ENCODE peak calls at places on chromosomes 13 and 19, in four cellular contexts. H is HCT116, M is transverse colon, D is K562. V is an unnamed sample. For H3K9me3, the result is how much of the 10 kb centered on the place peaks cover.

GRCh38 chr19:16375157-16375935 is 50.7 kb downstream of the KLF2 start:
- DNase-seq in M (no peak), H (no peak), D (no peak), V (no peak)

GRCh38 chr13:33229446-33230177 is 55.9 kb downstream of the STARD13 start:
- DNase-seq in H (no peak), D (no peak), M (no peak), V (no peak)

GRCh38 chr19:13770013-13770635 is 4.1 kb upstream of the C19orf53 start:
- DNase-seq in M (no peak), H (no peak), D (no peak), V (no peak)

GRCh38 chr13:71864094-71864980 is 2.7 kb downstream of the DACH1 start:
- DNase-seq in M (peak), H (no peak), D (no peak), V (peak)

GRCh38 chr13:75444016-75444415 is 38.0 kb downstream of the TBC1D4 start:
- DNase-seq in H (no peak), M (no peak), D (no peak), V (no peak)

GRCh38 chr19:3404324-3405260 is 38.2 kb downstream of the NFIC start:
- DNase-seq in D (no peak), H (no peak), M (peak), V (peak)

GRCh38 chr13:112350300-112350699 is 25.9 kb upstream of the SPACA7 start:
- DNase-seq in H (no peak), M (no peak), D (no peak), V (no peak)

GRCh38 chr13:20350819-20351218 is 118.7 kb upstream of the GJB6 start:
- DNase-seq in D (no peak), H (no peak), M (no peak), V (no peak)

GRCh38 chr13:27170521-27171243 is 929 bp downstream of the USP12 start:
- DNase-seq in H (peak), M (peak), D (peak), V (peak)

GRCh38 chr19:42235181-42235580 is 7.2 kb downstream of the GSK3A start:
- DNase-seq in H (no peak), M (no peak), D (no peak), V (no peak)

GRCh38 chr19:35879770-35880317 is 11.5 kb downstream of the APLP1 start:
- DNase-seq in M (peak), H (peak), D (peak), V (peak)

GRCh38 chr13:30739646-30740642 is 4.6 kb downstream of the ALOX5AP start:
- DNase-seq in M (no peak), D (no peak), H (peak), V (no peak)

GRCh38 chr13:27053235-27053884 is 118.3 kb downstream of the USP12 start:
- DNase-seq in H (no peak), M (no peak), D (peak), V (no peak)

GRCh38 chr13:87052731-87053130 is 618.4 kb upstream of the SLITRK5 start:
- DNase-seq in H (no peak), M (no peak), D (no peak), V (no peak)

GRCh38 chr19:50817941-50818858 is 5.4 kb downstream of the KLK1 start:
- DNase-seq in M (peak), H (peak), D (peak), V (peak)

GRCh38 chr13:61600360-61601033 is 184.8 kb upstream of the PCDH20 start:
- DNase-seq in H (no peak), D (no peak), M (no peak), V (no peak)

GRCh38 chr13:44108345-44108858 is 228.7 kb downstream of the LACC1 start:
- DNase-seq in H (no peak), D (no peak), M (peak), V (peak)

GRCh38 chr19:11693505-11694499 is 44.9 kb downstream of the ZNF823 start:
- DNase-seq in M (no peak), H (peak), D (peak), V (peak)

GRCh38 chr13:111242585-111242984 is 77.9 kb upstream of the TEX29 start:
- DNase-seq in H (no peak), M (no peak), D (no peak), V (no peak)

GRCh38 chr13:26539738-26540292 is 17.7 kb upstream of the WASF3 start:
- DNase-seq in D (no peak), M (peak), H (no peak), V (no peak)

GRCh38 chr13:93283255-93283654 is 56.6 kb downstream of the GPC6 start:
- DNase-seq in M (no peak), D (no peak), H (no peak), V (no peak)

GRCh38 chr13:74068471-74068870 is 65.7 kb downstream of the KLF12 start:
- DNase-seq in D (no peak), M (no peak), H (no peak), V (no peak)

GRCh38 chr13:41224113-41225110 is 30.0 kb upstream of the KBTBD7 start:
- DNase-seq in D (no peak), M (no peak), H (no peak), V (no peak)

GRCh38 chr13:110644892-110645521 is 29.7 kb downstream of the NAXD start:
- DNase-seq in H (no peak), M (peak), D (no peak), V (peak)

GRCh38 chr13:108923386-108924061 is 294.1 kb downstream of the MYO16 start:
- DNase-seq in M (no peak), H (no peak), D (no peak), V (no peak)

GRCh38 chr19:48333467-48334384 is 8.4 kb downstream of the EMP3 start:
- DNase-seq in D (peak), H (peak), M (peak), V (peak)

GRCh38 chr19:39409886-39410619 is 2.4 kb upstream of the PLEKHG2 start:
- DNase-seq in D (peak), H (peak), M (peak), V (peak)

GRCh38 chr19:40578442-40578908 is 1.8 kb downstream of the SHKBP1 start:
- DNase-seq in H (no peak), M (no peak), D (peak), V (no peak)

GRCh38 chr19:7509625-7510024 is 6.3 kb upstream of the ZNF358 start:
- DNase-seq in M (no peak), H (no peak), D (no peak), V (no peak)

GRCh38 chr19:19260417-19260816 is 12.7 kb downstream of the TM6SF2 start:
- DNase-seq in H (no peak), M (no peak), D (no peak), V (no peak)
- H3K4me3 ChIP-seq in H (no peak), M (no peak), D (no peak), V (no peak)

GRCh38 chr13:19283836-19284235 is 102.2 kb upstream of the TUBA3C start:
- DNase-seq in H (no peak), M (no peak), D (no peak), V (no peak)
- H3K9me3 ChIP-seq in H (under half), M (under half), D (under half), V (under half)

GRCh38 chr13:77285098-77285497 is 41.8 kb downstream of the MYCBP2 start:
- DNase-seq in M (no peak), H (no peak), D (no peak), V (no peak)

GRCh38 chr13:77290342-77290741 is 36.6 kb downstream of the MYCBP2 start:
- DNase-seq in H (no peak), D (no peak), M (no peak), V (no peak)

GRCh38 chr13:77291779-77292178 is 35.1 kb downstream of the MYCBP2 start:
- DNase-seq in M (no peak), H (no peak), D (no peak), V (no peak)

DNA sequence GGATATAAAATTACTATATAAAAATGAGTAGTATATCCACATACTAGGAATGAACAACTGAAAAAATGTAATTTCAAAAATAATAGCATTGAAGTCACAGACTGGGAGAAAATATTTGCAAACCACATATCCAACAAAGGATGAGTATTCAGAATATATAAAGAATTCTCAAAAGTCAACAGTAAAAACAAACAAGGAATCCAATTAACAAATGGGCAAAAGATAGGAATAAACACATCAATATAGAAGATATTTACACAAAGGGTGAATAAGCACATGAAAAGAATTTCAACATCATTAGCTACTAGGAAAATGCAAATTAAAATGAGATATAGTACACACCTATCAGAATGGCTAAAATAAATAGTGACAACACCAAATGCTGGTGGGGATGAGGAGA is 37.0 kb downstream of the MYCBP2 start:
- DNase-seq in M (no peak), D (no peak), H (no peak), V (no peak)
- H3K4me3 ChIP-seq in M (no peak), D (no peak), H (no peak), V (no peak)

GRCh38 chr19:52567921-52568320 is 2.2 kb upstream of the ZNF701 start:
- DNase-seq in D (no peak), M (no peak), H (no peak), V (no peak)

GRCh38 chr19:52566588-52566987 is 3.5 kb upstream of the ZNF701 start:
- DNase-seq in H (no peak), D (no peak), M (no peak), V (no peak)

GRCh38 chr19:52570005-52570861 is at the start of gene ZNF701:
- DNase-seq in M (peak), H (peak), D (peak), V (peak)

GRCh38 chr19:52566121-52566520 is 4.0 kb upstream of the ZNF701 start:
- DNase-seq in M (no peak), H (no peak), D (no peak), V (no peak)
- H3K9me3 ChIP-seq in M (under half), H (under half), D (under half), V (half or more)